ENCODE peak calls at places on chromosomes 7 and 10, in eight cellular contexts. B, P, V, F, Q, L, N and Y are unnamed samples.

GRCh38 chr10:69466158-69466490 is 14.9 kb downstream of the TSPAN15 start:
- DNase-seq in L (no peak), V (no peak), B (no peak), N (no peak), Q (no peak), P (no peak), F (no peak), Y (no peak)

GRCh38 chr10:96752380-96752779 is 32.1 kb upstream of the PIK3AP1 start:
- DNase-seq in L (no peak), V (no peak), Q (no peak), P (no peak), F (no peak), N (no peak), B (no peak), Y (no peak)

GRCh38 chr10:6047847-6048246 is 14.3 kb downstream of the IL2RA start:
- DNase-seq in N (no peak), F (no peak), L (no peak), P (no peak), B (no peak), Q (peak), V (no peak), Y (no peak)

GRCh38 chr7:101915000-101915399 is 97.6 kb downstream of the CUX1 start:
- DNase-seq in V (no peak), L (peak), P (peak), N (no peak), Q (peak), B (no peak), F (no peak), Y (no peak)

GRCh38 chr10:8130973-8131911 is 76.8 kb downstream of the GATA3 start:
- DNase-seq in V (no peak), Q (no peak), F (no peak), B (no peak), L (no peak), P (no peak), N (no peak), Y (no peak)

GRCh38 chr10:45302573-45302972 is 12.8 kb downstream of the OR13A1 start:
- DNase-seq in L (no peak), V (no peak), B (no peak), Q (no peak), F (no peak), P (no peak), N (no peak), Y (no peak)

GRCh38 chr10:47253651-47254375 is 46.2 kb upstream of the GDF10 start:
- DNase-seq in F (no peak), N (no peak), P (peak), Q (peak), V (peak), B (no peak), L (peak), Y (no peak)

GRCh38 chr7:18126274-18126673 is 98.6 kb upstream of the PRPS1L1 start:
- DNase-seq in Q (no peak), P (no peak), B (no peak), N (no peak), L (no peak), F (no peak), V (no peak), Y (no peak)

GRCh38 chr10:13346280-13346819 is 1.7 kb downstream of the SEPHS1 start:
- DNase-seq in N (no peak), Q (peak), F (peak), V (peak), B (no peak), P (no peak), L (no peak), Y (no peak)

GRCh38 chr7:118855290-118855689 is 630.8 kb downstream of the ANKRD7 start:
- DNase-seq in N (no peak), P (no peak), V (no peak), Q (no peak), L (no peak), B (no peak), F (no peak), Y (no peak)

GRCh38 chr7:108347616-108348015 is 108.6 kb downstream of the NRCAM start:
- DNase-seq in V (peak), F (peak), B (no peak), P (no peak), N (no peak), Q (no peak), L (no peak), Y (no peak)

GRCh38 chr7:130494480-130494879 is 2.6 kb downstream of the MEST start:
- DNase-seq in L (no peak), V (no peak), Q (no peak), B (no peak), F (no peak), P (no peak), N (no peak), Y (no peak)

GRCh38 chr7:17917842-17918241 is 22.5 kb downstream of the SNX13 start:
- DNase-seq in B (no peak), P (no peak), V (no peak), Q (no peak), N (no peak), L (no peak), F (no peak), Y (no peak)

GRCh38 chr7:101586971-101587370 is 42.1 kb downstream of the MYL10 start:
- DNase-seq in P (no peak), N (no peak), L (no peak), B (no peak), F (peak), Q (no peak), V (no peak), Y (no peak)

GRCh38 chr10:106401161-106401560 is 763.3 kb downstream of the SORCS1 start:
- DNase-seq in B (peak), Q (no peak), L (no peak), P (no peak), N (no peak), V (no peak), F (no peak), Y (no peak)

GRCh38 chr10:74738052-74738451 is 88.3 kb upstream of the KAT6B start:
- DNase-seq in P (no peak), B (peak), V (no peak), N (no peak), F (no peak), Q (no peak), L (no peak), Y (no peak)

GRCh38 chr10:46002916-46003693 is 27.3 kb downstream of the NCOA4 start:
- DNase-seq in L (no peak), Q (no peak), B (no peak), P (no peak), V (peak), N (no peak), F (no peak), Y (no peak)